ENCODE peak calls at places on chromosomes 1 and 21, in six cellular contexts. S, U, X, Q, V and Y are unnamed samples.

GRCh38 chr1:1421907-1422464 is 910 bp upstream of the ANKRD65 start:
- DNase-seq in S (no peak), U (no peak), X (no peak), Q (no peak), V (no peak), Y (no peak)

GRCh38 chr1:53339736-53340385 is 12.0 kb upstream of the LRP8 start:
- DNase-seq in S (no peak), U (no peak), X (peak), Q (no peak), V (no peak), Y (no peak)

GRCh38 chr1:66546045-66546810 is 12.3 kb downstream of the SGIP1 start:
- DNase-seq in S (no peak), U (no peak), X (no peak), Q (no peak), V (no peak), Y (no peak)

GRCh38 chr1:234607091-234608025 is 2.6 kb downstream of the IRF2BP2 start:
- DNase-seq in S (peak), U (no peak), X (peak), Q (peak), V (no peak), Y (no peak)

GRCh38 chr1:70887936-70888335 is 159.7 kb downstream of the PTGER3 start:
- DNase-seq in S (no peak), U (no peak), X (no peak), Q (no peak), V (no peak), Y (no peak)

GRCh38 chr1:44664730-44665370 is 9.4 kb downstream of the TMEM53 start:
- DNase-seq in S (no peak), U (no peak), X (peak), Q (no peak), V (no peak), Y (no peak)

GRCh38 chr1:202615501-202616354 is 94.5 kb downstream of the SYT2 start:
- DNase-seq in S (peak), U (no peak), X (no peak), Q (peak), V (peak), Y (no peak)

GRCh38 chr1:171769754-171770153 is 11.7 kb upstream of the METTL13 start:
- DNase-seq in S (no peak), U (no peak), X (no peak), Q (no peak), V (no peak), Y (no peak)

GRCh38 chr1:241716915-241717651 is 65.0 kb downstream of the WDR64 start:
- DNase-seq in S (no peak), U (no peak), X (no peak), Q (no peak), V (no peak), Y (no peak)

GRCh38 chr1:39149509-39149908 is 55.0 kb upstream of the MACF1 start:
- DNase-seq in S (no peak), U (no peak), X (no peak), Q (no peak), V (no peak), Y (no peak)

GRCh38 chr1:162632234-162632666 is at the start of gene DDR2:
- DNase-seq in S (no peak), U (no peak), X (no peak), Q (no peak), V (peak), Y (no peak)

GRCh38 chr1:202107801-202108731 is 14.7 kb upstream of the GPR37L1 start:
- DNase-seq in S (no peak), U (no peak), X (no peak), Q (peak), V (no peak), Y (no peak)

GRCh38 chr21:40699366-40699765 is 147.6 kb downstream of the DSCAM start:
- DNase-seq in S (no peak), U (no peak), X (no peak), Q (no peak), V (no peak), Y (no peak)

GRCh38 chr1:15919316-15919715 is 56.6 kb downstream of the ZBTB17 start:
- DNase-seq in S (no peak), U (no peak), X (no peak), Q (no peak), V (peak), Y (no peak)

GRCh38 chr1:212775241-212775640 is 16.3 kb downstream of the NSL1 start:
- DNase-seq in S (no peak), U (no peak), X (no peak), Q (no peak), V (no peak), Y (no peak)

GRCh38 chr1:203286161-203286984 is 18.9 kb upstream of the BTG2 start:
- DNase-seq in S (peak), U (no peak), X (peak), Q (no peak), V (no peak), Y (peak)

GRCh38 chr1:99749948-99750347 is 16.5 kb downstream of the FRRS1 start:
- DNase-seq in S (no peak), U (no peak), X (no peak), Q (no peak), V (no peak), Y (no peak)

GRCh38 chr1:30745834-30746208 is 11.8 kb downstream of the LAPTM5 start:
- DNase-seq in S (no peak), U (no peak), X (no peak), Q (no peak), V (no peak), Y (no peak)

GRCh38 chr1:201105688-201106087 is 6.5 kb downstream of the CACNA1S start:
- DNase-seq in S (no peak), U (no peak), X (no peak), Q (no peak), V (no peak), Y (no peak)

GRCh38 chr1:81582467-81582986 is 218.2 kb upstream of the ADGRL2 start:
- DNase-seq in S (no peak), U (no peak), X (no peak), Q (no peak), V (peak), Y (no peak)

GRCh38 chr1:43994794-43995790 is 3.7 kb downstream of the CCDC24 start:
- DNase-seq in S (no peak), U (no peak), X (no peak), Q (no peak), V (no peak), Y (no peak)

GRCh38 chr1:28927442-28928305 is 13.3 kb downstream of the EPB41 start:
- DNase-seq in S (no peak), U (no peak), X (no peak), Q (no peak), V (peak), Y (no peak)

GRCh38 chr1:210800301-210800700 is 333.6 kb downstream of the KCNH1 start:
- DNase-seq in S (no peak), U (no peak), X (no peak), Q (no peak), V (no peak), Y (no peak)

GRCh38 chr1:203871114-203871875 is 9.9 kb downstream of the SNRPE start:
- DNase-seq in S (peak), U (peak), X (no peak), Q (no peak), V (peak), Y (no peak)

GRCh38 chr1:161115132-161115711 is 2.6 kb downstream of the PFDN2 start:
- DNase-seq in S (peak), U (peak), X (no peak), Q (no peak), V (peak), Y (no peak)

GRCh38 chr1:14910947-14911721 is 242.4 kb upstream of the TMEM51 start:
- DNase-seq in S (no peak), U (no peak), X (no peak), Q (no peak), V (peak), Y (no peak)

GRCh38 chr1:14913475-14914155 is 239.9 kb upstream of the TMEM51 start:
- DNase-seq in S (no peak), U (no peak), X (no peak), Q (no peak), V (no peak), Y (no peak)

GRCh38 chr1:14912831-14913230 is 240.7 kb upstream of the TMEM51 start:
- DNase-seq in S (no peak), U (no peak), X (no peak), Q (no peak), V (no peak), Y (no peak)

GRCh38 chr1:14915356-14916054 is 238.0 kb upstream of the TMEM51 start:
- DNase-seq in S (no peak), U (peak), X (no peak), Q (no peak), V (peak), Y (peak)

GRCh38 chr1:14914351-14914988 is 239.1 kb upstream of the TMEM51 start:
- DNase-seq in S (no peak), U (no peak), X (no peak), Q (no peak), V (no peak), Y (no peak)
- H3K27ac ChIP-seq in S (no peak), U (no peak), X (no peak), Q (no peak), V (no peak), Y (no peak)

DNA sequence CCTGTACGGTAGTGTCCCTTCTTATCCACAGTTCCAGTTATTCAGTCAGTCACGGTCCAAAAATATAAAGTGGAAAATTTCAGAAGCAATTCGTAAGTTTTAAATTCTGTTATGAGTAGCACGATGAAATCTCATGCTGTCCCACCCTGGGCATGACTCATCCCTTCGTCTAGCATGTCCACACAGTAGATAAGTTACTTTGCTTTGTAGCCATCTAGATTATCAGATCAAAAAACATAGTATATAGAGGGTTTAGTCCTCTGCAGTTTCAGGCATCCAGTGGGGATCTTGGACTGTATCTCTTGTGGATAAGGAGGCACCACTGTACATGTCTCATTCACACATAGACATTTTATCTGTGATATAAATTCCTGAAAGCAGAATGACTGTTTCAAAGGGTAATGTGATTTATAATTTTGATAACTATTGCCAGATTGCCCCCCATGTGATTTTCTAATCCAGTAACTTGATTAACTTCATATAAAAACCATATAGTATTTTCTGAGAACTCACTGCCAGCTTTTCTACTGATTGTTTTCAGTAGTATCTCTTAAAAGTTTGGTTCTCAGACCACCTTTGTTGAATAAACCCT is 143.3 kb downstream of the DYRK1A start:
- DNase-seq in S (no peak), U (no peak), X (no peak), Q (no peak), V (peak), Y (no peak)
- H3K27ac ChIP-seq in S (no peak), U (no peak), X (no peak), Q (no peak), V (no peak), Y (no peak)

GRCh38 chr1:116950497-116951174 is 40.9 kb downstream of the PTGFRN start:
- DNase-seq in S (no peak), U (no peak), X (no peak), Q (no peak), V (no peak), Y (no peak)
- H3K27ac ChIP-seq in S (no peak), U (no peak), X (peak), Q (no peak), V (no peak), Y (no peak)

GRCh38 chr1:116494745-116495144 is 76.1 kb downstream of the CD58 start:
- DNase-seq in S (no peak), U (no peak), X (no peak), Q (peak), V (no peak), Y (no peak)
- H3K27ac ChIP-seq in S (no peak), U (no peak), X (no peak), Q (peak), V (no peak), Y (no peak)

GRCh38 chr1:22093513-22093912 is 41.0 kb downstream of the CDC42 start:
- DNase-seq in S (no peak), U (no peak), X (no peak), Q (no peak), V (no peak), Y (no peak)

GRCh38 chr1:22089134-22089571 is 36.6 kb downstream of the CDC42 start:
- DNase-seq in S (no peak), U (no peak), X (no peak), Q (no peak), V (no peak), Y (no peak)

GRCh38 chr1:22089787-22090186 is 37.3 kb downstream of the CDC42 start:
- DNase-seq in S (no peak), U (no peak), X (no peak), Q (no peak), V (no peak), Y (no peak)
- H3K27ac ChIP-seq in S (peak), U (no peak), X (peak), Q (no peak), V (peak), Y (no peak)

GRCh38 chr1:3093928-3094626 is 25.1 kb downstream of the PRDM16 start:
- DNase-seq in S (no peak), U (no peak), X (no peak), Q (no peak), V (no peak), Y (no peak)
- H3K27ac ChIP-seq in S (no peak), U (no peak), X (no peak), Q (no peak), V (no peak), Y (no peak)

DNA sequence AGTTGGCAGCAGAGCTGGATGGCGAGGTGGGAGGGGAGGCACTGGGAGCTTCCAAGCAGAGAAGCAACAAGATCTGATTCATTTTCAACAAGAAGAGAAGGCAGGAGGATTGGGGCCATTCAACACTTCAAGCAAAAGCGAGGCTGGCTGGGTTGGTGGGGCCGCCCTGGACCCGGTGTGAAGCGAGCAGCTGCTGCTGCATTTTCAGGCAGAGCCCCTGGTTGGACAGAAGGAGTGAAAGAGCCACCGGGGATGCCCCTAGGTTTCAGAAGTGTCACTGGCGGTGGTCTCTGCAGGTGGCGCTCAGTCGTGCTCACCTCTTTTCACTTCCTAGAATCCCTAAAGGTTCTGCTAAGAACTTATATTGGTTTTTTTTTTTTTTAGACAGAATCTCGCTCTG is 18.0 kb downstream of the SLC2A7 start:
- DNase-seq in S (no peak), U (no peak), X (no peak), Q (no peak), V (no peak), Y (no peak)
- H3K27ac ChIP-seq in S (no peak), U (no peak), X (no peak), Q (no peak), V (no peak), Y (no peak)

GRCh38 chr1:24775348-24775747 is 30.1 kb downstream of the CLIC4 start:
- DNase-seq in S (no peak), U (no peak), X (no peak), Q (no peak), V (no peak), Y (no peak)

GRCh38 chr1:24778141-24778540 is 32.9 kb downstream of the CLIC4 start:
- DNase-seq in S (no peak), U (no peak), X (no peak), Q (no peak), V (no peak), Y (no peak)

GRCh38 chr1:24779689-24780464 is 34.6 kb downstream of the CLIC4 start:
- DNase-seq in S (no peak), U (no peak), X (no peak), Q (no peak), V (no peak), Y (no peak)

GRCh38 chr1:24775901-24776300 is 30.7 kb downstream of the CLIC4 start:
- DNase-seq in S (no peak), U (no peak), X (no peak), Q (no peak), V (no peak), Y (no peak)

GRCh38 chr1:24776821-24777220 is 31.6 kb downstream of the CLIC4 start:
- DNase-seq in S (no peak), U (no peak), X (no peak), Q (no peak), V (no peak), Y (no peak)
- H3K27ac ChIP-seq in S (no peak), U (no peak), X (no peak), Q (no peak), V (no peak), Y (no peak)